ENCODE peak calls at places on chromosomes 7 and 10, in four cellular contexts. One of them, this sample, is unnamed.

GRCh38 chr7:91573405-91573804 is 307.1 kb downstream of the MTERF1 start:
- DNase-seq in stimulated activated CD8-positive, alpha-beta memory T cell treated with anti-CD3 and anti-CD28 coated beads, Interleukin-15, amount 100 ng/mL, for 4 hours: no peak
- DNase-seq in stimulated activated CD4-positive, alpha-beta T cell treated with anti-CD3 and anti-CD28 coated beads, Interleukin-15, amount 100 ng/mL, for 1 hour: no peak
- DNase-seq in lung: no peak
- DNase-seq in this sample: no peak

GRCh38 chr10:48476279-48476982 is 128.4 kb downstream of the ARHGAP22 start:
- DNase-seq in stimulated activated CD8-positive, alpha-beta memory T cell treated with anti-CD3 and anti-CD28 coated beads, Interleukin-15, amount 100 ng/mL, for 4 hours: no peak
- DNase-seq in lung: no peak
- DNase-seq in stimulated activated CD4-positive, alpha-beta T cell treated with anti-CD3 and anti-CD28 coated beads, Interleukin-15, amount 100 ng/mL, for 1 hour: no peak
- DNase-seq in this sample: no peak

GRCh38 chr7:47266799-47267198 is 315.1 kb downstream of the TNS3 start:
- DNase-seq in stimulated activated CD8-positive, alpha-beta memory T cell treated with anti-CD3 and anti-CD28 coated beads, Interleukin-15, amount 100 ng/mL, for 4 hours: no peak
- DNase-seq in stimulated activated CD4-positive, alpha-beta T cell treated with anti-CD3 and anti-CD28 coated beads, Interleukin-15, amount 100 ng/mL, for 1 hour: no peak
- DNase-seq in lung: no peak
- DNase-seq in this sample: peak

GRCh38 chr7:105638324-105638723 is 57.0 kb upstream of the EFCAB10 start:
- DNase-seq in stimulated activated CD8-positive, alpha-beta memory T cell treated with anti-CD3 and anti-CD28 coated beads, Interleukin-15, amount 100 ng/mL, for 4 hours: no peak
- DNase-seq in stimulated activated CD4-positive, alpha-beta T cell treated with anti-CD3 and anti-CD28 coated beads, Interleukin-15, amount 100 ng/mL, for 1 hour: no peak
- DNase-seq in lung: no peak
- DNase-seq in this sample: no peak

GRCh38 chr10:97138174-97138573 is 47.6 kb downstream of the SLIT1 start:
- DNase-seq in stimulated activated CD4-positive, alpha-beta T cell treated with anti-CD3 and anti-CD28 coated beads, Interleukin-15, amount 100 ng/mL, for 1 hour: no peak
- DNase-seq in stimulated activated CD8-positive, alpha-beta memory T cell treated with anti-CD3 and anti-CD28 coated beads, Interleukin-15, amount 100 ng/mL, for 4 hours: no peak
- DNase-seq in lung: no peak
- DNase-seq in this sample: peak

GRCh38 chr7:17026269-17026668 is 144.5 kb upstream of the AGR3 start:
- DNase-seq in lung: no peak
- DNase-seq in stimulated activated CD4-positive, alpha-beta T cell treated with anti-CD3 and anti-CD28 coated beads, Interleukin-15, amount 100 ng/mL, for 1 hour: no peak
- DNase-seq in stimulated activated CD8-positive, alpha-beta memory T cell treated with anti-CD3 and anti-CD28 coated beads, Interleukin-15, amount 100 ng/mL, for 4 hours: no peak
- DNase-seq in this sample: no peak

GRCh38 chr7:42454006-42454405 is 217.0 kb upstream of the GLI3 start:
- DNase-seq in lung: no peak
- DNase-seq in stimulated activated CD8-positive, alpha-beta memory T cell treated with anti-CD3 and anti-CD28 coated beads, Interleukin-15, amount 100 ng/mL, for 4 hours: no peak
- DNase-seq in stimulated activated CD4-positive, alpha-beta T cell treated with anti-CD3 and anti-CD28 coated beads, Interleukin-15, amount 100 ng/mL, for 1 hour: no peak
- DNase-seq in this sample: no peak

GRCh38 chr10:61840403-61840802 is 61.1 kb upstream of the ARID5B start:
- DNase-seq in stimulated activated CD4-positive, alpha-beta T cell treated with anti-CD3 and anti-CD28 coated beads, Interleukin-15, amount 100 ng/mL, for 1 hour: no peak
- DNase-seq in stimulated activated CD8-positive, alpha-beta memory T cell treated with anti-CD3 and anti-CD28 coated beads, Interleukin-15, amount 100 ng/mL, for 4 hours: no peak
- DNase-seq in lung: no peak
- DNase-seq in this sample: no peak

GRCh38 chr10:70477661-70478162 is 855 bp upstream of the PALD1 start:
- DNase-seq in stimulated activated CD8-positive, alpha-beta memory T cell treated with anti-CD3 and anti-CD28 coated beads, Interleukin-15, amount 100 ng/mL, for 4 hours: peak
- DNase-seq in lung: no peak
- DNase-seq in stimulated activated CD4-positive, alpha-beta T cell treated with anti-CD3 and anti-CD28 coated beads, Interleukin-15, amount 100 ng/mL, for 1 hour: peak
- DNase-seq in this sample: no peak

GRCh38 chr7:91632948-91633519 is 247.5 kb downstream of the MTERF1 start:
- DNase-seq in lung: no peak
- DNase-seq in stimulated activated CD8-positive, alpha-beta memory T cell treated with anti-CD3 and anti-CD28 coated beads, Interleukin-15, amount 100 ng/mL, for 4 hours: no peak
- DNase-seq in stimulated activated CD4-positive, alpha-beta T cell treated with anti-CD3 and anti-CD28 coated beads, Interleukin-15, amount 100 ng/mL, for 1 hour: no peak
- DNase-seq in this sample: no peak

This sample was measured in mucosa of gallbladder.